ENCODE peak calls at places on chromosomes 3 and 15, in four cellular contexts. V, K, A and T are unnamed samples.

GRCh38 chr15:41656188-41656587 is 4.0 kb upstream of the MGA start:
- DNase-seq in A (no peak), K (no peak), V (no peak), T (no peak)

GRCh38 chr3:173501941-173502489 is 104.5 kb downstream of the NLGN1 start:
- DNase-seq in V (no peak), A (no peak), K (no peak), T (no peak)

GRCh38 chr3:196159952-196160804 is 51.0 kb downstream of the ZDHHC19 start:
- DNase-seq in A (no peak), K (peak; percentile 78), V (no peak), T (no peak)

GRCh38 chr3:187274977-187275338 is 16.6 kb downstream of the MASP1 start:
- DNase-seq in K (no peak), V (no peak), A (no peak), T (no peak)

GRCh38 chr3:152466784-152467183 is 198.1 kb downstream of the MBNL1 start:
- DNase-seq in V (peak; percentile 18), K (no peak), A (no peak), T (peak; percentile 95)

GRCh38 chr15:66844041-66844746 is 142.2 kb downstream of the SMAD6 start:
- DNase-seq in A (no peak), K (peak; percentile 14), V (no peak), T (no peak)

GRCh38 chr15:76903251-76903681 is 1.9 kb downstream of the SCAPER start:
- DNase-seq in V (no peak), K (no peak), A (no peak), T (peak; percentile 56)

GRCh38 chr3:10744098-10744465 is 71.9 kb upstream of the SLC6A11 start:
- DNase-seq in K (no peak), V (peak; percentile 26), A (peak; percentile 35), T (no peak)

GRCh38 chr15:33135355-33135781 is 59.1 kb downstream of the FMN1 start:
- DNase-seq in K (no peak), A (no peak), V (no peak), T (peak; percentile 70)

GRCh38 chr3:141407043-141407442 is 38.7 kb downstream of the ZBTB38 start:
- DNase-seq in A (no peak), V (no peak), K (no peak), T (peak; percentile 93)

GRCh38 chr3:100627491-100627890 is 18.1 kb downstream of the ADGRG7 start:
- DNase-seq in A (no peak), K (no peak), V (no peak), T (no peak)

GRCh38 chr3:72597756-72598195 is 250.5 kb downstream of the SHQ1 start:
- DNase-seq in K (no peak), V (peak; percentile 22), A (no peak), T (no peak)

GRCh38 chr15:79041598-79042175 is 48.9 kb downstream of the RASGRF1 start:
- DNase-seq in V (no peak), A (no peak), K (no peak), T (no peak)

GRCh38 chr3:184155644-184156521 is 706 bp downstream of the DVL3 start:
- DNase-seq in K (peak; percentile 68), A (peak; percentile 49), V (peak; percentile 18), T (peak; percentile 52)

GRCh38 chr15:27449940-27450339 is 479.0 kb downstream of the GABRG3 start:
- DNase-seq in K (no peak), A (no peak), V (no peak), T (no peak)

GRCh38 chr15:85097706-85098105 is 116.0 kb downstream of the PDE8A start:
- DNase-seq in V (no peak), A (no peak), K (no peak), T (no peak)

GRCh38 chr15:65249641-65250040 is 37.0 kb downstream of the PARP16 start:
- DNase-seq in V (no peak), K (no peak), A (no peak), T (no peak)

GRCh38 chr15:31551323-31551722 is 224.7 kb downstream of the KLF13 start:
- DNase-seq in A (no peak), V (no peak), K (no peak), T (no peak)

GRCh38 chr3:172918165-172918564 is 167.6 kb downstream of the ECT2 start:
- DNase-seq in V (no peak), K (no peak), A (peak; percentile 56), T (no peak)

GRCh38 chr3:83863380-83863779 is 1095.4 kb upstream of the CADM2 start:
- DNase-seq in K (no peak), V (no peak), A (no peak), T (no peak)

GRCh38 chr15:78915341-78916087 is 29.3 kb downstream of the CTSH start:
- DNase-seq in V (no peak), K (peak; percentile 83), A (no peak), T (peak; percentile 45)